ENCODE peak calls at places on chromosome 12, in six cellular contexts. L is transverse colon, N is tibial nerve, Y is A549, R is ovary, J is sigmoid colon. U is an unnamed sample. For H3K9me3, the result is how much of the 10 kb centered on the place peaks cover.

GRCh38 chr12:127822743-127823433 is 444.1 kb upstream of the TMEM132C start:
- DNase-seq in L (no peak), N (peak), Y (no peak), R (no peak), J (no peak), U (no peak)

GRCh38 chr12:32273063-32273521 is 126.3 kb upstream of the FGD4 start:
- DNase-seq in L (no peak), N (no peak), Y (no peak), R (no peak), J (no peak), U (no peak)

GRCh38 chr12:46233418-46233817 is 35.4 kb downstream of the SLC38A1 start:
- DNase-seq in L (no peak), N (no peak), Y (no peak), R (no peak), J (no peak), U (no peak)

GRCh38 chr12:102323799-102324198 is 126.2 kb upstream of the PMCH start:
- DNase-seq in L (no peak), N (no peak), Y (no peak), R (no peak), J (no peak), U (no peak)

GRCh38 chr12:87812030-87812429 is 217.2 kb downstream of the C12orf50 start:
- DNase-seq in L (no peak), N (no peak), Y (peak), R (no peak), J (no peak), U (no peak)

GRCh38 chr12:47391566-47391965 is 311.8 kb upstream of the AMIGO2 start:
- DNase-seq in L (peak), N (no peak), Y (no peak), R (no peak), J (no peak), U (no peak)

GRCh38 chr12:39297946-39298345 is 145.0 kb downstream of the KIF21A start:
- DNase-seq in L (no peak), N (no peak), Y (no peak), R (no peak), J (no peak), U (no peak)

GRCh38 chr12:8145754-8146415 is 10.9 kb upstream of the ZNF705A start:
- DNase-seq in L (no peak), N (no peak), Y (no peak), R (no peak), J (peak), U (no peak)

GRCh38 chr12:43290836-43291235 is 261.2 kb downstream of the ADAMTS20 start:
- DNase-seq in L (no peak), N (no peak), Y (no peak), R (no peak), J (no peak), U (no peak)

GRCh38 chr12:64670856-64671639 is 60.8 kb downstream of the RASSF3 start:
- DNase-seq in L (peak), N (no peak), Y (peak), R (no peak), J (peak), U (no peak)

GRCh38 chr12:54700301-54700700 is 52.1 kb upstream of the DCD start:
- DNase-seq in L (no peak), N (no peak), Y (no peak), R (no peak), J (no peak), U (no peak)

GRCh38 chr12:120121766-120122293 is 5.3 kb upstream of the RAB35 start:
- DNase-seq in L (no peak), N (no peak), Y (no peak), R (no peak), J (no peak), U (no peak)

GRCh38 chr12:101935769-101936741 is 58.7 kb downstream of the DRAM1 start:
- DNase-seq in L (peak), N (peak), Y (no peak), R (peak), J (peak), U (no peak)

GRCh38 chr12:58286353-58286752 is 345.0 kb downstream of the ATP23 start:
- DNase-seq in L (no peak), N (no peak), Y (no peak), R (no peak), J (no peak), U (no peak)

GRCh38 chr12:32198555-32198954 is 91.9 kb downstream of the BICD1 start:
- DNase-seq in L (no peak), N (no peak), Y (no peak), R (no peak), J (no peak), U (no peak)

GRCh38 chr12:93166891-93167307 is 210.8 kb upstream of the NUDT4 start:
- DNase-seq in L (no peak), N (no peak), Y (no peak), R (no peak), J (no peak), U (no peak)

GRCh38 chr12:2963760-2964292 is 4.6 kb downstream of the TEAD4 start:
- DNase-seq in L (no peak), N (no peak), Y (no peak), R (no peak), J (no peak), U (no peak)

GRCh38 chr12:65280306-65280705 is 1.8 kb downstream of the MSRB3 start:
- DNase-seq in L (no peak), N (no peak), Y (no peak), R (no peak), J (no peak), U (no peak)

GRCh38 chr12:117489671-117490070 is 128.2 kb upstream of the NOS1 start:
- DNase-seq in L (no peak), N (no peak), Y (no peak), R (no peak), J (no peak), U (no peak)

GRCh38 chr12:21502164-21502496 is 541 bp downstream of the GOLT1B start:
- DNase-seq in L (peak), N (no peak), Y (peak), R (no peak), J (peak), U (no peak)

GRCh38 chr12:98799822-98800221 is 154.7 kb downstream of the APAF1 start:
- DNase-seq in L (no peak), N (no peak), Y (no peak), R (no peak), J (no peak), U (no peak)

GRCh38 chr12:60345442-60345841 is 749.6 kb downstream of the SLC16A7 start:
- DNase-seq in L (no peak), N (no peak), Y (no peak), R (no peak), J (no peak), U (no peak)

GRCh38 chr12:74119811-74120362 is 417.7 kb upstream of the ATXN7L3B start:
- DNase-seq in L (no peak), N (no peak), Y (no peak), R (no peak), J (no peak), U (no peak)

GRCh38 chr12:96880220-96880619 is 26.8 kb upstream of the NEDD1 start:
- DNase-seq in L (no peak), N (no peak), Y (no peak), R (no peak), J (no peak), U (no peak)

DNA sequence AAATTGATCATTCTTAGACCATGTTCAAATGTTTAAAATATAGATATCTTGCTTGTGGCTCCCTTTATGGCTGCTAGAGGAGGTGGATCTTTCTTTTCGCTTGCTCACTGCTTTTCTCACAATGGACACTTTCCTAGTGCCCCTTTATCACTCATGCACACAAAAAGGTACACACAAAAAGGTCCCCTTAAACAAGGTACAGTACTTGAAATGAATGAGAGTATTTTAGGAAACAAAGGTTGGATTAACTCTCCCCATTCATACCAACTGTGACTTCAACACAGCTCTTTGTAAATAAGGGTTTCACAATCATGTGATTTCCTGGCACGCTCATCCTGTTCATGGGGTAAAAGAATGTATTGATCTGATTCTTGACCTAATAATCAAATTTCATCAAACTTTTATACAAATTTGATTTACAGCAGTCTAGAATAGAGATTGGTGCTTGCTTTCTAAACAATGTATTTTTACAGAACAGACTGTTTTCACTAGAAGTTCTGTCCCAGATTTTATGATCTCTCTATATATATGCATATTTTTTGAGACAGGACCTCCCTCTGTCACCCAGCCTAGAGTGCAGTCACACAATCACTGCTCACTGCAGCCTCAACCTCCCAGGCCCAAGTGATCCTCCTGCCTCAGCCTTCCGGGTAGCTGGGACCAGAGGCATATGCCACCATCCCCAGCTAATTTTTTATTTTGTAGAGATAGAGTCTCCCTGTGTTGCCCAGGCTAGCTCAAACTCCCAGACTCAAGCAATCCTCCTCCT is 34.4 kb upstream of the EPS8 start:
- DNase-seq in L (no peak), N (no peak), Y (no peak), R (no peak), J (no peak), U (no peak)
- TF ChIP-seq EP300 in L (no peak), N (no peak), Y (no peak), R (no peak), J (no peak), U (no peak)

DNA sequence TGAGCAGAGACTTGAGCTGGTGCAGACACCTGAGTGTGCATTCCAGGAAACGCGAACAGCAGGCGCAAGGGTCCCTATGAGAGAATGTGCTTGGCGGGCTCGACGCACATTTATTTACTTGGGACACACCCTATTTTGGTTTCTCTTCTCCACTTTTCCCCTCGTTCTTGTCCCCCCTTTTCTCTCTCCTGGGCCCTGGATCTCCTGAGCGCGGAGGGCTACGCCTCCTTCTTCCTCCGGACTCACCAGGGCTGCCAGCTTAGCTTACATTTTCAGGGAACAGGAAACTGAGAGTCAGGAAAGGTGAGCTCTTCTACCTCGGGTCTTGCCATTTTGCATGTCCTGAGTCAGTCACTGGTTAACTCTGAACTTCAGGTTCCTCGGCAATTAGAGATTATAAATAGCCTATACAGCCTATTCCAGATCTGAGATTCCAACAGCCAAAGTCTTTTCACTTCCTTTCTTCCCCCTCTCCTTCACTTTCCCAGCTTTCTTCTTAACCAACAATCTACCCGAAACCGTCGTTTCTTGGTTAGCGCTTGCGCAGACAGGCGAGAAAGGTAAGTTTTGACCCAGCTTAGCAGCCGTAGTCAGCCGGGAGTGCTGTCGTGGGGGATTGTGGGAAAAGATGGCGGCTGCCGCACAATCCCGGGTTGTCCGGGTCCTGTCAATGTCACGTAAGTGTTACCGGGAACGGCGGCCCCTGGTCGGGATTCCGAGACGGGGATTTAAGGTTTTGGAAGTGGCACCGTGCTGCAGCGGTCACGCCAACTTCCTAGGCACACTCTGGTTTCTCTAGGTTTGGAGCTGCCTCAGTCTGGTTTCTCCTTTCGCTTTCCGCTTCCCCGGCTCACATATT is at the start of the genes AKAP3 and NDUFA9:
- DNase-seq in L (peak), N (peak), Y (peak), R (peak), J (peak), U (peak)
- TF ChIP-seq POLR2A in L (peak), N (no peak), Y (peak), R (no peak), J (peak), U (no peak)

GRCh38 chr12:34302131-34302885 is 280.0 kb downstream of the ALG10 start:
- DNase-seq in L (no peak), N (no peak), Y (no peak), R (no peak), J (peak), U (no peak)
- H3K9me3 ChIP-seq in L (under half), N (under half), Y (under half), R (under half), J (under half), U (under half)

GRCh38 chr12:6370576-6370935 is 4.8 kb downstream of the SCNN1A start:
- DNase-seq in L (no peak), N (no peak), Y (no peak), R (no peak), J (peak), U (no peak)

GRCh38 chr12:6369916-6370575 is 5.3 kb downstream of the SCNN1A start:
- DNase-seq in L (no peak), N (no peak), Y (peak), R (no peak), J (no peak), U (no peak)

GRCh38 chr12:6372403-6373003 is 2.9 kb downstream of the SCNN1A start:
- DNase-seq in L (peak), N (no peak), Y (peak), R (no peak), J (peak), U (no peak)

GRCh38 chr12:6373022-6373787 is 2.2 kb downstream of the SCNN1A start:
- DNase-seq in L (peak), N (no peak), Y (no peak), R (no peak), J (peak), U (no peak)

GRCh38 chr12:6370994-6371754 is 4.2 kb downstream of the SCNN1A start:
- DNase-seq in L (peak), N (no peak), Y (peak), R (no peak), J (peak), U (no peak)
- TF ChIP-seq EP300 in L (no peak), N (no peak), Y (peak), R (no peak), J (no peak), U (no peak)

GRCh38 chr12:56163533-56164344 is 5.6 kb downstream of the MYL6 start:
- DNase-seq in L (no peak), N (no peak), Y (no peak), R (no peak), J (no peak), U (no peak)
- TF ChIP-seq POLR2A in L (no peak), N (no peak), Y (no peak), R (no peak), J (no peak), U (no peak)

GRCh38 chr12:94961413-94961812 is 42.1 kb downstream of the NDUFA12 start:
- DNase-seq in L (no peak), N (no peak), Y (no peak), R (no peak), J (no peak), U (no peak)

GRCh38 chr12:94963649-94964048 is 39.8 kb downstream of the NDUFA12 start:
- DNase-seq in L (no peak), N (no peak), Y (no peak), R (no peak), J (no peak), U (no peak)

GRCh38 chr12:94969424-94969823 is 34.1 kb downstream of the NDUFA12 start:
- DNase-seq in L (no peak), N (no peak), Y (no peak), R (no peak), J (no peak), U (no peak)

GRCh38 chr12:94962680-94963079 is 40.8 kb downstream of the NDUFA12 start:
- DNase-seq in L (no peak), N (no peak), Y (no peak), R (no peak), J (no peak), U (no peak)

DNA sequence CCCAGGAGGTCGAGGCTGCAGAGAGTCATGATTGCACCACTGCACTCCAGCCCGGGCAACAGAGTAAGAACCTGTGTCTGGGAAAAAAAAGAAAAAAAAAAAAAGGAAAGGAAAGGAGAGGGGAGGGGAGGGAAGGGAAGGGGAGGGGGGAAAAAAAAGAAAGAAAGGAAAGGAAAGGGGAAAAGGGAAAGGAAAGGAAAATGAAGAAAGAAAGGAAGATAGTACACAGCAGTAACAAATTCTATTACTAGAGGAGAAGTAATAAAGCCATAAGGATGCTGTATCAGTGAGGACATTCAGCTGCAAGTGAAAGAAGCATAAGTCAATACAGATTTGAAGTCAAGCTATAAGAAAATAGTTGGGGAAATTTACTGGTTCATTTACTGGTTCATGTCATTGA is 37.5 kb downstream of the NDUFA12 start:
- DNase-seq in L (no peak), N (no peak), Y (no peak), R (no peak), J (no peak), U (no peak)
- H3K9me3 ChIP-seq in L (under half), N (under half), Y (under half), R (under half), J (under half), U (under half)

DNA sequence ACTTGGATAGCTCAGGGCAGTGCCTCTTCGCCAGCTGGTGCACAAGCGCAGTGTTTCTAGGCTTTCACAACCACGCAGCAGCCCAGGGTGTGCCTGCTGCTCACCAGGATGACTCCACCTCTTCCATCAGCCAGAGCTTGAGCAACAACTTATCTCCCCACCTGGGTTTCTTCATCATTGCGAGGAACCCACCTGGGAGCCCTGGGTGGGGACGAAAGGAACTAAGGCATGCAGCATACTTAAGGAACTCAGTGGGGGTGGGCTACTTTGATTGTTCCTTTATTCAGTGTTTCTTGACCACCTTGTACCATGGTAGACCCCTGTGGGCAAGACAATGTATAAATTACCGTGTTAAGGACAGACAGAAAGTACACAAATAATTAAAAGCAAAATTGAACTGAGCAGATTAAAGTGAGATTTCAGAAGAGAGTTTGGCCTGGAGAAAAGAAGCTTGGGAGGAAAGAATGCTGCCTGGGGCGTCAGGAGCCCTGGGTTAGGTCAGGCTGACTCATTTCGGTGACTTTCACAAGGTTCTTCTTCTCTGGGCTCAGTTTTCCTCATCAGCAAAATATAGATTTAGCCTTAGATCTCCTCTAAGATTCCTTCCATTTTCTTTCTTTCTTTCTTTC is 22.9 kb downstream of the KRT18 start:
- DNase-seq in L (peak), N (no peak), Y (peak), R (no peak), J (no peak), U (no peak)
- TF ChIP-seq EP300 in L (no peak), N (no peak), Y (peak), R (no peak), J (no peak), U (no peak)